ENCODE peak calls at places on chromosomes 13 and 19, in seven cellular contexts. J, M, U, V, Z, K and O are unnamed samples.

GRCh38 chr13:39688699-39689405 is 33.4 kb downstream of the COG6 start:
- DNase-seq in Z (no peak), M (no peak), V (no peak), K (no peak), J (no peak), U (no peak), O (no peak)

GRCh38 chr19:28466107-28467045 is 746.6 kb downstream of the UQCRFS1 start:
- DNase-seq in J (no peak), Z (no peak), M (peak), V (peak), K (peak), U (peak), O (no peak)

GRCh38 chr13:94558721-94559120 is 37.2 kb downstream of the TGDS start:
- DNase-seq in U (no peak), K (no peak), M (no peak), J (no peak), Z (no peak), V (no peak), O (no peak)

GRCh38 chr19:30692517-30692870 is 320.3 kb downstream of the ZNF536 start:
- DNase-seq in M (no peak), Z (no peak), V (no peak), K (no peak), U (no peak), J (no peak), O (no peak)

GRCh38 chr13:83895994-83896580 is 13.8 kb upstream of the SLITRK1 start:
- DNase-seq in K (no peak), V (no peak), Z (no peak), U (no peak), M (no peak), J (no peak), O (no peak)

GRCh38 chr19:39599116-39599515 is 3.2 kb upstream of the LGALS13 start:
- DNase-seq in U (no peak), J (no peak), K (peak), M (peak), Z (no peak), V (no peak), O (no peak)

GRCh38 chr13:62193919-62194318 is 778.3 kb upstream of the PCDH20 start:
- DNase-seq in K (no peak), J (no peak), U (no peak), M (no peak), V (no peak), Z (no peak), O (no peak)

GRCh38 chr13:71218960-71219359 is 648.0 kb downstream of the DACH1 start:
- DNase-seq in Z (no peak), U (no peak), K (no peak), M (peak), V (peak), J (no peak), O (peak)

GRCh38 chr19:39474139-39474620 is 6.5 kb upstream of the TIMM50 start:
- DNase-seq in K (peak), V (no peak), J (no peak), Z (peak), U (peak), M (peak), O (peak)

GRCh38 chr13:90943961-90944360 is 403.5 kb upstream of the MIR17HG start:
- DNase-seq in K (no peak), U (no peak), V (no peak), J (no peak), M (no peak), Z (no peak), O (no peak)

GRCh38 chr13:99983401-99984133 is 2.0 kb downstream of the ZIC2 start:
- DNase-seq in K (no peak), Z (no peak), J (no peak), M (no peak), V (no peak), U (no peak), O (peak)

GRCh38 chr13:101149735-101150380 is 266.4 kb downstream of the NALCN start:
- DNase-seq in Z (no peak), J (no peak), K (no peak), M (no peak), U (no peak), V (no peak), O (peak)

GRCh38 chr19:6417713-6418561 is 6.7 kb downstream of the KHSRP start:
- DNase-seq in V (no peak), Z (no peak), M (no peak), U (no peak), J (no peak), K (no peak), O (no peak)

GRCh38 chr13:69264362-69265334 is 843.0 kb upstream of the ATXN8OS start:
- DNase-seq in K (no peak), V (peak), U (no peak), J (no peak), M (no peak), Z (no peak), O (no peak)